ENCODE peak calls at places on chromosomes 16 and 17, in six cellular contexts. P is H9, K is mucosa of descending colon, C is gastrocnemius medialis, N is AG09309, O is fibroblast of villous mesenchyme. L is an unnamed sample.

GRCh38 chr17:63140255-63140654 is 174.2 kb downstream of the TANC2 start:
- DNase-seq in C (no peak), K (peak), N (no peak), O (peak), P (no peak), L (no peak)

GRCh38 chr16:18809165-18809564 is 7.8 kb upstream of the ARL6IP1 start:
- DNase-seq in C (no peak), K (no peak), O (no peak), N (no peak), P (no peak), L (no peak)

GRCh38 chr17:64277831-64278562 is 14.9 kb upstream of the TEX2 start:
- DNase-seq in N (peak), C (no peak), P (no peak), O (peak), K (no peak), L (no peak)

GRCh38 chr17:9298135-9298534 is 276.8 kb downstream of the NTN1 start:
- DNase-seq in K (peak), P (no peak), N (no peak), C (peak), O (no peak), L (no peak)

GRCh38 chr17:21419299-21420239 is 43.4 kb downstream of the KCNJ12 start:
- DNase-seq in P (peak), O (no peak), N (no peak), C (no peak), K (no peak), L (no peak)

GRCh38 chr16:31128711-31129567 is 6.6 kb downstream of the PRSS8 start:
- DNase-seq in C (peak), O (no peak), P (no peak), N (no peak), K (peak), L (no peak)

GRCh38 chr17:15232517-15232915 is 32.6 kb downstream of the PMP22 start:
- DNase-seq in K (no peak), O (no peak), C (no peak), N (no peak), P (no peak), L (no peak)

GRCh38 chr17:47315451-47316266 is 8.1 kb upstream of the EFCAB13 start:
- DNase-seq in K (peak), P (no peak), N (no peak), C (no peak), O (peak), L (peak)

GRCh38 chr17:34169501-34169900 is 85.6 kb upstream of the CCL2 start:
- DNase-seq in C (no peak), K (no peak), P (no peak), O (no peak), N (no peak), L (no peak)

GRCh38 chr17:81028506-81028858 is 6.5 kb upstream of the BAIAP2 start:
- DNase-seq in N (no peak), C (no peak), O (no peak), P (no peak), K (no peak), L (no peak)

GRCh38 chr16:88298882-88299745 is 83.6 kb upstream of the ZNF469 start:
- DNase-seq in N (no peak), O (peak), P (no peak), C (no peak), K (no peak), L (no peak)

GRCh38 chr17:72117748-72118587 is 2.9 kb upstream of the SOX9 start:
- DNase-seq in K (peak), N (no peak), O (no peak), C (no peak), P (peak), L (no peak)

GRCh38 chr16:22813946-22814325 is at the start of gene HS3ST2:
- DNase-seq in N (no peak), P (peak), C (no peak), O (peak), K (peak), L (peak)

GRCh38 chr16:64589836-64590235 is 532.0 kb downstream of the CDH11 start:
- DNase-seq in P (no peak), C (no peak), N (peak), O (peak), K (no peak), L (no peak)

GRCh38 chr17:77279448-77280303 is 138.9 kb downstream of the SEC14L1 start:
- DNase-seq in C (no peak), N (no peak), P (peak), K (peak), O (peak), L (peak)

GRCh38 chr16:83393196-83393981 is 414.4 kb upstream of the HSBP1 start:
- DNase-seq in N (no peak), C (no peak), K (no peak), P (no peak), O (peak), L (no peak)

GRCh38 chr16:24643489-24643888 is 86.0 kb upstream of the TNRC6A start:
- DNase-seq in N (no peak), P (no peak), O (no peak), K (no peak), C (no peak), L (no peak)

GRCh38 chr16:50266337-50267091 is at the start of gene ADCY7:
- DNase-seq in N (peak), P (peak), K (peak), O (peak), C (peak), L (peak)

GRCh38 chr16:58582971-58583765 is 46.5 kb downstream of the CNOT1 start:
- DNase-seq in N (no peak), K (no peak), O (no peak), C (no peak), P (no peak), L (no peak)

GRCh38 chr16:68342620-68343019 is 31.8 kb downstream of the PRMT7 start:
- DNase-seq in P (no peak), N (no peak), C (no peak), O (no peak), K (no peak), L (no peak)

GRCh38 chr17:80585880-80586279 is 41.2 kb downstream of the RPTOR start:
- DNase-seq in P (no peak), O (no peak), C (no peak), N (no peak), K (no peak), L (no peak)

GRCh38 chr17:6429266-6429665 is 5.7 kb downstream of the AIPL1 start:
- DNase-seq in K (no peak), P (no peak), O (no peak), C (no peak), N (no peak), L (no peak)

GRCh38 chr16:75256059-75256870 is 4.8 kb upstream of the BCAR1 start:
- DNase-seq in C (peak), P (peak), N (no peak), K (no peak), O (no peak), L (no peak)

GRCh38 chr16:27404163-27404823 is 2.3 kb downstream of the IL21R start:
- DNase-seq in N (no peak), C (no peak), O (no peak), K (no peak), P (no peak), L (no peak)

GRCh38 chr16:26569793-26570192 is 496.9 kb upstream of the C16orf82 start:
- DNase-seq in K (no peak), P (peak), C (no peak), O (no peak), N (no peak), L (no peak)

GRCh38 chr16:86170720-86171119 is 271.8 kb downstream of the IRF8 start:
- DNase-seq in P (no peak), N (no peak), O (no peak), C (no peak), K (no peak), L (no peak)

GRCh38 chr17:18039535-18040286 is 503 bp downstream of the GID4 start:
- DNase-seq in O (peak), K (peak), N (no peak), P (peak), C (no peak), L (peak)

GRCh38 chr17:78111012-78111726 is 17.4 kb downstream of the TMC6 start:
- DNase-seq in O (no peak), P (no peak), N (no peak), C (no peak), K (no peak), L (no peak)

GRCh38 chr17:49497147-49498036 is 2.3 kb downstream of the NGFR start:
- DNase-seq in K (no peak), P (peak), N (no peak), O (peak), C (peak), L (no peak)

GRCh38 chr17:49496866-49497146 is 1.7 kb downstream of the NGFR start:
- DNase-seq in P (no peak), N (no peak), C (no peak), K (no peak), O (peak), L (no peak)

GRCh38 chr17:49496183-49496865 is 1.2 kb downstream of the NGFR start:
- DNase-seq in C (peak), P (peak), K (peak), O (peak), N (no peak), L (peak)

GRCh38 chr17:49495842-49496182 is 719 bp downstream of the NGFR start:
- DNase-seq in K (no peak), C (no peak), O (no peak), P (no peak), N (no peak), L (no peak)

DNA sequence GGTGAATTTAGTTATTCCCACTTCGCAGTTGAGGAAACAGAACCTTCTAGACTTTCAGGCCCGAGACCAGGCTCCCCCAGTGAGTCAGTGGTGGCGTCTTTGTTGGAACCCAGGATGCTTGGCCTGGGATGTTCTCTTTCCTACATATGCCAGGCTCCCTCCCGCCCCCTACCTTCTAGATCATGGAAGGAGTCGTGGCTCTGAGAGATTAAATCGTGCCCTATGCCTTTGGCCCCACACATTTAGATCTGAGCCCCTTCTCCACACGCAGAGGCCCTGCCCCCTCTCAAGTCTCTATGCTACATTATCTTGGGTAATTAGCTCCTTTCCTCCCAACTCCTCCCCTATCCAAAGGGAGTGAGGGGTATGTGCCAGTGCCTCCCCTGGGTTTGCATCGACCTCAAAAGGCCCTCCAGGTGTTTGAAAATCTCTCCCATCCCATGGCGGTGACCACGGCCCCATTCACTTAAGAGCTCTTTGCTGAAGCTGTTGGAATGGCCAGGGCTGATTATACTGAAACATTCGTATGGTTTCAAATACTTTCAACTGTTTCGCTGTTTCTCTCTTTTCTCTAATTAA is 3.0 kb downstream of the NGFR start:
- DNase-seq in K (no peak), N (no peak), C (no peak), P (peak), O (no peak), L (no peak)
- TF ChIP-seq CTCF in K (no peak), N (no peak), C (no peak), P (peak), O (no peak), L (no peak)

GRCh38 chr17:27382025-27382424 is 74.2 kb upstream of the KSR1 start:
- DNase-seq in O (no peak), K (no peak), C (no peak), N (no peak), P (no peak), L (no peak)

GRCh38 chr17:27385626-27386025 is 70.6 kb upstream of the KSR1 start:
- DNase-seq in C (no peak), K (no peak), P (no peak), N (no peak), O (no peak), L (no peak)

GRCh38 chr17:27384721-27385120 is 71.5 kb upstream of the KSR1 start:
- DNase-seq in C (no peak), K (no peak), P (no peak), O (no peak), N (no peak), L (no peak)

GRCh38 chr17:27386206-27387075 is 69.8 kb upstream of the KSR1 start:
- DNase-seq in O (no peak), K (no peak), C (no peak), N (no peak), P (no peak), L (no peak)

DNA sequence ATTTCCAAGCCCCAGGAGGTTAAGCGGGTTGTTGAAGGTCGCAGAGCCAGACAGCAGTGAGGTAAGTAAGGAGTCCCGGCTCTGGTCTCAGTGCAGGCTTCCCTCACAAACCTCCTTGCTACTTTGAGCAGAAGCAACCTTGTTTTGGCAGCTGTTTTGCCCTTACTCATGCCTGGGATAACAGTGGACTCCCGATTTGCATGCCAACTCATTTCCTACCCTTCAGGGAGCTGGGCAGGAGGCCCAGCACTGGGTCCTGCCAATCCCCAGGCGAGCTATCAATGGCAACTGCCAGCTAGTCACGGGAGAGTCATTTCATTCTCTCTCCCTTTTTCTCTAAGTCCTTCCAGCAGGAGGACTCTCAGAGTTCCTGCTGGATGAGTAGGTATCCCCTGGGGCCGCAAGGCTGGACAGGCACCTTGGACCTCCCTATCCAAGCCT is 72.0 kb upstream of the KSR1 start:
- DNase-seq in O (peak), N (peak), C (peak), P (no peak), K (no peak), L (no peak)
- TF ChIP-seq CTCF in O (no peak), N (peak), C (no peak), P (no peak), K (no peak), L (no peak)

GRCh38 chr17:83174859-83175550 is 95.6 kb downstream of the METRNL start:
- DNase-seq in N (no peak), O (no peak), K (no peak), C (no peak), P (no peak), L (peak)
- TF ChIP-seq CTCF in N (peak), O (no peak), K (no peak), C (no peak), P (no peak), L (peak)

DNA sequence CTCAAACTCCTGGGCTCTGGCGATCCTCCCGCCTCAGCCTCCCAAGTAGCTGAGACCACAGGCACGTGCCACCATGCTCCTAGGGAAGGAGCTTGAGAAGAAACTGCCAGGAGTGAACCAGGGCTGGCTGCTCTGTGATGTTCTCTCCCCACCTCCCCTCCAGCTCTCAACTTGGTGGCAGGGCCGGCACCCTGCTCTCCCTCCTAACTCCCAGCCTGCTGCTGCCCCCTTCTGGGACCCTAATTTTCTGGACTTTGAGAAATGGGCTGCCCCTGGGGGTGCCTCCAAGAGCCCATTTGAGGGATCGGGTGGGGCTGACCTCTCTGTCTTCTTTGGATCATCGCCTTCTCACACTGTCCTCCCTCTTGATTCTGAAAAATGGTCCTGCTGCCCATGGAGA is 14.9 kb upstream of the STAT3 start:
- DNase-seq in K (peak), N (no peak), C (no peak), O (no peak), P (peak), L (peak)
- TF ChIP-seq CTCF in K (no peak), N (peak), C (no peak), O (peak), P (peak), L (peak)

GRCh38 chr17:2092253-2092652 is 37.4 kb downstream of the HIC1 start:
- DNase-seq in P (peak), O (no peak), K (no peak), C (no peak), N (no peak), L (no peak)

GRCh38 chr17:2093349-2093748 is 38.4 kb downstream of the HIC1 start:
- DNase-seq in K (no peak), N (no peak), O (no peak), C (no peak), P (no peak), L (no peak)

GRCh38 chr17:2090210-2090641 is 35.3 kb downstream of the HIC1 start:
- DNase-seq in C (no peak), K (no peak), P (no peak), O (no peak), N (no peak), L (no peak)

GRCh38 chr17:2089021-2089422 is 34.1 kb downstream of the HIC1 start:
- DNase-seq in O (peak), C (no peak), N (no peak), K (no peak), P (no peak), L (no peak)

DNA sequence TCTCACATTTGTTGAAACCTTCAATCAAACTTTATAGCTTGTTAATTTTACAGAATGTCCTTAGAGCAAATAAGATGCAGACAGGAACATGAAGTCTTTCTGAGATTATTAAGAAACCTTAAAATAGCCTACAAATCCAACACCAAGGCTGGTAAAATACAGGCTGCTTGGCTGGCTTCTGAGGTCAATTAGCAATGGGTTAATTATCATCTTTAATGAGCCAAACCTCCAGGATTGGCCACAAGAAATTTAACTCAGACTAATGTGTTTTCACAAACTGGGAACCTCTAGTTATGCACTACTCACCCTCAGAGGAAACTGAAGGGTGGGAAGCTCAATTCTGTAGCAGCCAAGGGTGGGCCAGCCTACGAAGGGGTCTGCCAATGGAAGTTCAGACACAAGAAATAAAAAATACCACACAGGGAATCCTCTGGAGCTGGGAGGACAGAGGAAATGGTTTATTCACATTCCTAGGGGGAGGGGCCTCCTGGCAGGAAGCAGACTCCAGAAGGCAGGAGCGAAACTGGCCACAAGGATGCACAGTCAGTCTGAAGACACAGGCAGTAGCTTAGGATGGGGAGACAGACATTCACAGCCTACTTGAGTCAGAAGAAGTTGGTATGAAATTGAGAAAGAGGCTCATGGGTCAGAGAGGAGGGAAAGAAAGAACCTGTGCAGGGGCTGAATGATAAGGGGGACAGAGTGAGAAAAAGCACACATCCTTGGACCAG is 36.1 kb downstream of the HIC1 start:
- DNase-seq in P (peak), O (peak), C (peak), K (no peak), N (peak), L (no peak)
- TF ChIP-seq CTCF in P (peak), O (peak), C (no peak), K (no peak), N (peak), L (no peak)

GRCh38 chr17:29619251-29619650 is 3.5 kb downstream of the CORO6 start:
- DNase-seq in N (no peak), O (peak), P (peak), K (no peak), C (peak), L (no peak)
- TF ChIP-seq CTCF in N (peak), O (peak), P (peak), K (no peak), C (peak), L (peak)